ENCODE peak calls at places on chromosome 5, in six cellular contexts. P, X, Y, Q, L and A are unnamed samples.
A peak's percentile ranks its signal among the peaks of the same experiment; 100 is the strongest.

GRCh38 chr5:3590253-3590966 is 5.2 kb upstream of the IRX1 start:
- DNase-seq in P (no peak), X (no peak), Y (no peak), Q (no peak), L (no peak), A (no peak)

GRCh38 chr5:96870094-96871021 is 5.9 kb upstream of the ERAP2 start:
- DNase-seq in P (no peak), X (no peak), Y (no peak), Q (no peak), L (peak; percentile 43), A (no peak)

GRCh38 chr5:171839112-171839511 is 53.5 kb downstream of the SMIM23 start:
- DNase-seq in P (no peak), X (no peak), Y (no peak), Q (no peak), L (no peak), A (no peak)

GRCh38 chr5:68116868-68117411 is 98.6 kb upstream of the PIK3R1 start:
- DNase-seq in P (no peak), X (no peak), Y (no peak), Q (no peak), L (no peak), A (no peak)

GRCh38 chr5:100846722-100847121 is 56.4 kb downstream of the ST8SIA4 start:
- DNase-seq in P (no peak), X (no peak), Y (no peak), Q (no peak), L (no peak), A (no peak)

GRCh38 chr5:62002436-62002835 is 303.6 kb upstream of the KIF2A start:
- DNase-seq in P (no peak), X (no peak), Y (no peak), Q (no peak), L (no peak), A (no peak)

GRCh38 chr5:140547508-140548299 is at the start of gene EIF4EBP3:
- DNase-seq in P (peak; percentile 90), X (peak; percentile 96), Y (peak; percentile 98), Q (peak; percentile 95), L (peak; percentile 55), A (peak; percentile 67)

GRCh38 chr5:68730220-68731010 is 363.4 kb upstream of the SLC30A5 start:
- DNase-seq in P (peak; percentile 33), X (peak; percentile 77), Y (no peak), Q (peak; percentile 90), L (no peak), A (peak; percentile 66)

GRCh38 chr5:79505138-79505537 is 8.8 kb downstream of the HOMER1 start:
- DNase-seq in P (no peak), X (no peak), Y (no peak), Q (no peak), L (no peak), A (no peak)

GRCh38 chr5:179211076-179211475 is 134.2 kb downstream of the ADAMTS2 start:
- DNase-seq in P (no peak), X (no peak), Y (no peak), Q (no peak), L (no peak), A (no peak)

DNA sequence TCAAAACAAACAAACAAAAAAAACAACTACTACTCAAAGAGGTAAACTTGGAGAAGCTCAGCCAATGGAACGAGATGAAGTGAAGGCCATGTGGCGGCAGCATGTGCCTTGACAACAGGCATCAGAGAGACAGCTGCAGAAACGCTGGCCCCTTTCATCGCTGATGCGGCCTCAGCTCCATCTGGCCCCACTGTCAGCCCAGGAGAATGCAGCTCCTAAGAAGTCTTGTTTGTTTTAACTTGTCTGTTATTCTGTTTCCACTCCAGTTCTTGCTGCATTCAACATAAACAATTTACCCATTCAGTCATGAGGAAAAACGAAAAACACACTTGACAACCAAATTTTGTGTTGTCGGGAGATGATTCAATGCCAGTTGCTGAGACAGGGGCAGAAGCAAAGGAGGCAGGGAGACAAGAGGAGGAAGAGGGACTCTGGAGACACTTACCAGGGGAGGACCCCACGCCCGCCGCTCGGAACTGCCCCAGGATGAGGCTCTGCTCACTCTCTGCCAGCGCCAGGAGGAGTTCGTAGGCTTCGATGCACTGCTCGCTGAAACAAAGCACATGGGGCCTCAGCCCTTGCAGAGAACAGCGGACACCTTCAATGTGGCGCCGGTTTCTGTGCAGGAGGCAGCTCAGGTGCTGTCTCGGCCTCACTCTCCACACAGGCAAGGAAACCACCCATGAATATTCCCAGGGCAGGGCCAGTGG is 91.2 kb downstream of the DCP2 start:
- DNase-seq in P (peak; percentile 88), X (no peak), Y (no peak), Q (no peak), L (no peak), A (no peak)
- TF ChIP-seq CTCF in P (peak; percentile 2), X (no peak), Y (no peak), Q (no peak), L (no peak), A (no peak)

GRCh38 chr5:138649775-138650174 is 74.6 kb upstream of the HSPA9 start:
- DNase-seq in P (no peak), X (no peak), Y (no peak), Q (no peak), L (no peak), A (no peak)
- H3K4me3 ChIP-seq in P (no peak overlapping the region), X (no peak overlapping the region), Y (no peak overlapping the region), Q (no peak overlapping the region), L (no peak overlapping the region), A (no peak overlapping the region)

GRCh38 chr5:149667827-149668122 is 62.3 kb upstream of the PPARGC1B start:
- DNase-seq in P (no peak), X (no peak), Y (no peak), Q (no peak), L (no peak), A (no peak)
- TF ChIP-seq CTCF in P (no peak), X (no peak), Y (peak; percentile 5), Q (no peak), L (peak; percentile 66), A (no peak)

GRCh38 chr5:169547508-169547907 is 36.1 kb upstream of the SPDL1 start:
- DNase-seq in P (no peak), X (no peak), Y (no peak), Q (no peak), L (no peak), A (no peak)
- H3K4me3 ChIP-seq in P (no peak overlapping the region), X (no peak overlapping the region), Y (no peak overlapping the region), Q (no peak overlapping the region), L (no peak overlapping the region), A (no peak overlapping the region)

GRCh38 chr5:15501057-15501791 is 1.2 kb downstream of the FBXL7 start:
- DNase-seq in P (no peak), X (peak; percentile 47), Y (no peak), Q (peak; percentile 85), L (no peak), A (no peak)
- TF ChIP-seq CTCF in P (peak; percentile 46), X (no peak), Y (no peak), Q (peak; percentile 31), L (no peak), A (peak; percentile 13)

DNA sequence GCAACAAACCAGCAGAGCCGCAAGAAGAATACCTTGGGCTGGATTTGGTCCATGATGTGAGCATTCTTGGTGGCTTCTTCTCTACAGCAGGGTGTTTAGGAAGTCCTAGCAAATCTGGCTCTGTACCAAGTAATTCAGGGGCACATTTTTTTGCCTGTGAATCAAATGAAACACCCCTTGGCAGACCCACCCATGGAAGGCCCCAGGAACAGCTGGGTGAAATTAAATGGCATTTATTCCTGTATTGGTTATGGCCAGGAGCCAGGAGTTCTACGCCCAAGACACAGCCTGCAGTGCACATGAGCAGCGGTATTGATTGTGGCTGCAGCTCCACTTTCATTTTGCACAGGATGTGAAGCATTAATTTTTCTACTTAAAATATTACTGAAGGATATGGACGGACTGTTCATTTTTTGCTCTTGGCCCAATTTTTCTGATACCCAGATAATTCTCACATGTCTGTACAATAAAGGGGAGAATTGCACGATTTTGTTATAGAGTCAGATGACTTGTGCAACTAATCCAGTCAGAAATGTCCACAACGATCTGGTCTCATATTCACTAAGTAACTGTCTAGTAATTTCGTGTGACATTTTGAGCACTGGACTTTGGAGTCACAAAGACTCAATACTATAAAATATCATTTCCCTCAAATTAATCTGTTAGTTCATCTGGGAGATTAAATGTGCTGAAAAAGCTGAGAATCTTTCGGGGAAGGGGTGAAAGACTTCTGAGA is 120.7 kb upstream of the APC start:
- DNase-seq in P (no peak), X (no peak), Y (no peak), Q (no peak), L (no peak), A (no peak)
- H3K4me3 ChIP-seq in P (no peak overlapping the region), X (no peak overlapping the region), Y (peak overlapping the region; percentile 12), Q (no peak overlapping the region), L (no peak overlapping the region), A (no peak overlapping the region)

GRCh38 chr5:176361437-176362097 is at the start of gene KIAA1191:
- DNase-seq in P (peak; percentile 63), X (peak; percentile 94), Y (peak; percentile 99), Q (peak; percentile 89), L (peak; percentile 92), A (peak; percentile 44)
- TF ChIP-seq CTCF in P (peak; percentile 30), X (peak; percentile 46), Y (peak; percentile 58), Q (peak; percentile 25), L (peak; percentile 60), A (peak; percentile 23)